ENCODE peak calls at places on chromosomes 2 and 18, in five cellular contexts. C is colonic mucosa, Z is AG04450, A is ovary, F is right atrium auricular region. X is an unnamed sample.
A peak's percentile ranks its signal among the peaks of the same experiment; 100 is the strongest.

GRCh38 chr2:188326669-188327301 is 35.1 kb downstream of the GULP1 start:
- DNase-seq in C (no peak), Z (no peak), A (no peak), F (no peak), X (no peak)

GRCh38 chr18:79397830-79398761 is 2.4 kb downstream of the NFATC1 start:
- DNase-seq in C (no peak), Z (no peak), A (no peak), F (no peak), X (no peak)

GRCh38 chr2:165112789-165113188 is 91.1 kb downstream of the SCN3A start:
- DNase-seq in C (no peak), Z (no peak), A (no peak), F (no peak), X (no peak)

GRCh38 chr2:70937866-70938579 is 2.3 kb downstream of the ATP6V1B1 start:
- DNase-seq in C (no peak), Z (no peak), A (no peak), F (no peak), X (no peak)

GRCh38 chr2:105179469-105180372 is 61.8 kb upstream of the GPR45 start:
- DNase-seq in C (peak; percentile 77), Z (peak; percentile 21), A (no peak), F (peak; percentile 50), X (peak; percentile 43)

GRCh38 chr2:55916473-55917049 is 7.0 kb downstream of the EFEMP1 start:
- DNase-seq in C (no peak), Z (peak; percentile 67), A (no peak), F (no peak), X (no peak)

GRCh38 chr18:67043276-67043675 is 439.4 kb upstream of the CDH19 start:
- DNase-seq in C (no peak), Z (no peak), A (no peak), F (no peak), X (no peak)

GRCh38 chr2:203418271-203418670 is 90.1 kb downstream of the ABI2 start:
- DNase-seq in C (no peak), Z (no peak), A (no peak), F (no peak), X (no peak)

GRCh38 chr2:30978044-30978443 is 160.2 kb downstream of the GALNT14 start:
- DNase-seq in C (no peak), Z (no peak), A (no peak), F (no peak), X (no peak)

GRCh38 chr2:26978061-26978596 is 7.7 kb downstream of the MAPRE3 start:
- DNase-seq in C (peak; percentile 84), Z (no peak), A (no peak), F (no peak), X (no peak)

GRCh38 chr18:500556-501405 is at the start of gene COLEC12:
- DNase-seq in C (no peak), Z (no peak), A (no peak), F (no peak), X (peak; percentile 60)

GRCh38 chr2:104599802-104600510 is 254.0 kb upstream of the POU3F3 start:
- DNase-seq in C (no peak), Z (no peak), A (no peak), F (no peak), X (peak; percentile 7)

GRCh38 chr2:31235504-31235902 is 1.6 kb downstream of the EHD3 start:
- DNase-seq in C (peak; percentile 16), Z (peak; percentile 78), A (no peak), F (peak; percentile 58), X (peak; percentile 94)

GRCh38 chr2:232260075-232260474 is 118.5 kb upstream of the ALPP start:
- DNase-seq in C (no peak), Z (peak; percentile 70), A (no peak), F (no peak), X (peak; percentile 87)

GRCh38 chr2:224930990-224931389 is 111.3 kb downstream of the DOCK10 start:
- DNase-seq in C (no peak), Z (no peak), A (no peak), F (no peak), X (no peak)

GRCh38 chr2:178194600-178195389 is 483 bp downstream of the OSBPL6 start:
- DNase-seq in C (peak; percentile 34), Z (no peak), A (peak; percentile 29), F (no peak), X (peak; percentile 71)

GRCh38 chr18:11512096-11513030 is 97.0 kb upstream of the SLC35G4 start:
- DNase-seq in C (no peak), Z (no peak), A (no peak), F (no peak), X (peak; percentile 65)

GRCh38 chr18:79525556-79526467 is 130.1 kb downstream of the NFATC1 start:
- DNase-seq in C (no peak), Z (no peak), A (peak; percentile 9), F (peak; percentile 70), X (no peak)

GRCh38 chr2:11863513-11864328 is 117.3 kb downstream of the LPIN1 start:
- DNase-seq in C (peak; percentile 68), Z (peak; percentile 67), A (peak; percentile 81), F (peak; percentile 92), X (peak; percentile 95)
- H3K4me3 ChIP-seq in C (no peak overlapping the region), Z (peak overlapping the region; percentile 48), A (no peak overlapping the region), F (no peak overlapping the region), X (peak overlapping the region; percentile 4)

DNA sequence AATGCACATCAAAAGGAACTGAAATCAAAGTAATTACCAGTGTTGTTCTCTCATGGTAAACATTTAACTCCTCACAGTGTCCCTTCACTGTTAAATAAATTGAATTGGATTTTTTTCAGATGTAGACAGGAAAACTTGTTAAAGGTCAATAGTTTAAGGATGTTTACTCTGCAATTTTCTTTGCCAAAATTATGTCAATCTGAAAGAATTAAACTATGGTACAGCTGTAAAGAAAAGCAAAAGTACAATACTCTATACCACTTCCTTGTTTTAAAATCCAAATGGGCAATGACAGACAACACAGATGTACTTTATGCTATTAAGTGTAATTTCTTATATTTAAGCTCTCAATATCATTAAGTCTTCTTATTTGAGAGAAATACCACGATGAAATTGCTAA is 153.2 kb downstream of the WDPCP start:
- DNase-seq in C (no peak), Z (no peak), A (no peak), F (no peak), X (no peak)
- TF ChIP-seq CTCF in C (no peak), Z (no peak), A (no peak), F (no peak), X (no peak)

GRCh38 chr2:11465485-11466306 is at the start of gene E2F6:
- DNase-seq in C (peak; percentile 96), Z (peak; percentile 81), A (peak; percentile 93), F (peak; percentile 92), X (peak; percentile 91)
- H3K4me3 ChIP-seq in C (peak within 1 kb of the TSS; percentile 76), Z (peak within 1 kb of the TSS; percentile 72), A (peak within 1 kb of the TSS; percentile 64), F (peak within 1 kb of the TSS; percentile 72), X (peak within 1 kb of the TSS; percentile 60)

GRCh38 chr18:8426401-8426800 is 182.8 kb upstream of the RAB12 start:
- DNase-seq in C (peak; percentile 22), Z (no peak), A (no peak), F (no peak), X (no peak)
- TF ChIP-seq CTCF in C (no peak), Z (peak; percentile 22), A (no peak), F (no peak), X (peak; percentile 16)

GRCh38 chr2:29502452-29502851 is 387.2 kb downstream of the CLIP4 start:
- DNase-seq in C (no peak), Z (no peak), A (no peak), F (no peak), X (peak; percentile 27)
- H3K4me3 ChIP-seq in C (no peak overlapping the region), Z (no peak overlapping the region), A (no peak overlapping the region), F (no peak overlapping the region), X (no peak overlapping the region)

DNA sequence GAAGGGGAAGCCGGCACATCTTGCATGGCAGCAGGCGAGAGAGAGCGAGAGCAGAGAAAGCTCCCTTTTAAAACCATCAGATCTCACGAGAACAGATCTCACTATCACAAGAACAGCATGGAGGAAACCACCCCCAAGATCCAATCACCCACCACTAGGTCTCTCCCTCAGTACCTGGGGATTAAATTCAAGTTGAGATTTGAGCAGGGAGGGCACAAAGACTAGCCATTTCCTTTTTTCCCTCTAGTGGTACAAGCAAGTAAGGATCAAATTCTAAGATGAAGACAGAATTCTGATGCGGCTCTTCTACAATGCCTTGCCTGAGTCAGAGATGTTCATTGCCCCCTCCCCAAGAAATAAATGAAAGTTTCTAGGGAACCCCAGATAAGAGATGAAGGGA is 45.6 kb upstream of the ANKRD44 start:
- DNase-seq in C (no peak), Z (no peak), A (no peak), F (no peak), X (peak; percentile 12)
- TF ChIP-seq CTCF in C (no peak), Z (peak; percentile 58), A (no peak), F (no peak), X (peak; percentile 33)

DNA sequence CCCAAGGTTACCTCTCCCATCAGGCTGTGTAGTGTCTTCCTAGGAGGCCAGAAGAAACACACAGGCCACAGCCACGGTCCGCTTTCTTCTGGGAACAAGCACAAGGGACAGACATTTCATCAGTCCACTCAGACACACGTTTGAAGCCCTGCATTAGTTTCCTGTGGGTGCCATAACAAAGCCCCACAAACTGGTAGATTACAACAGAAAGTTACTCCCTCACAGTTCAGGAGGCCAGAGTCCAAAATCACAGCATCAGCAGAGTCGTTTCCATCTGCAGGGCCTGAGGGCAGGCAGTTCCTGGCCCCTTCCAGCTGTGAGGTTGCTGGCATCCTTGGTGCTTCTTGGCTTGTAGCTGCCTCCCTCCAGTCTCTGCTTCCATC is 8.8 kb upstream of the PRLH start:
- DNase-seq in C (no peak), Z (no peak), A (no peak), F (no peak), X (no peak)
- H3K4me3 ChIP-seq in C (no peak overlapping the region), Z (no peak overlapping the region), A (no peak overlapping the region), F (no peak overlapping the region), X (no peak overlapping the region)